ENCODE peak calls at places on chromosome 16, in six cellular contexts. H is GM12878, V is HepG2, P is GM23338, O is HCT116, Q is K562. R is an unnamed sample.

GRCh38 chr16:70686376-70687171 is 721 bp upstream of the MTSS2 start:
- DNase-seq in H (no peak), V (no peak), P (no peak), O (no peak), Q (no peak), R (no peak)

GRCh38 chr16:29765167-29766032 is 12.7 kb upstream of the ZG16 start:
- DNase-seq in H (no peak), V (peak; percentile 92), P (no peak), O (peak; percentile 50), Q (no peak), R (no peak)

GRCh38 chr16:47320546-47321315 is 140.1 kb downstream of the ITFG1 start:
- DNase-seq in H (no peak), V (no peak), P (no peak), O (no peak), Q (no peak), R (no peak)

GRCh38 chr16:11078812-11079459 is 134.6 kb downstream of the CLEC16A start:
- DNase-seq in H (no peak), V (no peak), P (no peak), O (no peak), Q (no peak), R (no peak)

GRCh38 chr16:74461826-74462225 is 40.5 kb upstream of the CLEC18B start:
- DNase-seq in H (no peak), V (no peak), P (no peak), O (no peak), Q (no peak), R (no peak)

GRCh38 chr16:26027060-26027459 is 335.3 kb downstream of the HS3ST4 start:
- DNase-seq in H (no peak), V (no peak), P (no peak), O (no peak), Q (no peak), R (peak; percentile 37)

GRCh38 chr16:83233153-83233552 is 574.6 kb upstream of the HSBP1 start:
- DNase-seq in H (no peak), V (no peak), P (no peak), O (no peak), Q (no peak), R (no peak)

GRCh38 chr16:54957403-54957802 is 26.7 kb downstream of the IRX5 start:
- DNase-seq in H (no peak), V (peak; percentile 20), P (peak; percentile 67), O (peak; percentile 39), Q (peak; percentile 76), R (no peak)

GRCh38 chr16:22240023-22240697 is 34.1 kb downstream of the EEF2K start:
- DNase-seq in H (no peak), V (no peak), P (no peak), O (no peak), Q (no peak), R (no peak)

GRCh38 chr16:22232277-22233049 is 26.4 kb downstream of the EEF2K start:
- DNase-seq in H (no peak), V (peak; percentile 93), P (no peak), O (peak; percentile 92), Q (no peak), R (no peak)

GRCh38 chr16:22233050-22233405 is 26.9 kb downstream of the EEF2K start:
- DNase-seq in H (no peak), V (no peak), P (no peak), O (no peak), Q (no peak), R (no peak)

GRCh38 chr16:22239131-22239805 is 33.2 kb downstream of the EEF2K start:
- DNase-seq in H (no peak), V (no peak), P (no peak), O (no peak), Q (no peak), R (no peak)

DNA sequence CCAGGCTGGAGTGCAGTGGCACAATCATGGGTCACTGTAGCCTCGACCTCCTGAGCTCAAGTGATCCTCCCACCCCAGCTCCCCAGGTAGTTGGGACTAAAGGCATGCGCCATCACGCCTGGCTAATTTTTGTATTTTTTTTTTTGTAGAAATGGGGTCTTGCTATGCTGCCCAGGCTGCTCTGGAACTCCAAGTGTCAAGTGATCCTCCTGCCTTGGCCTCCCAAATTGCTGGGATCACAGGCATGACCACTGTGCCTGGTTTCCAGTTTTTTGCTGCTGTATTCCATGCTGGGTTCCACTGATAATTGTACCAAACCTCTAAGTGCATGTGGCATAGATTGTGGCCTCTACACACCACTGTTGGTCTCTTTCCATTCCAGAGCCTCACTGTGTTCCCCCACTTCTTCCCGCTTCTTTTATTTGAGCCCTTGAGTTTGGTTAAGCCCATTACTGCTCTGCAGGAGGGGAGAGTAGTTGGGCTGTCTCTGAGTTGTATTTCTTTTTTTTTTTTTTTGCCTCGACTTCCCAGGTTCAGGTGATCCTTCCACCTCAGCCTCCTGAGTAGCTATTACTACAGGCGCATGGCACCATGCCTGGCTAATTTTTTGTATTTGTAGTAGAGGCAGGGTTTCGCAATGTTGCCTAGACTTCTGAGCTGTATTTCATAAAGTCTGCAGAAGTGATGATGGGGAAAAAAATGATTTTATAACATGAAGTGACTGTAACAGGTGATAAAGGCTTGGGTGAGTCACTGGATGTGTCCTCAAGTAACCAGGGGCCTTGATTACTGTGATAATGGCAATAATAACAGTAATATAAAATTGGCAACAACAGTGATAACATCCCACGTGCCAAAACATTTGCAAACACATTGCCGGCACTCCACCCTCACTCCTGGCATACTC is 30.0 kb downstream of the EEF2K start:
- DNase-seq in H (no peak), V (no peak), P (no peak), O (no peak), Q (no peak), R (no peak)
- H3K27ac ChIP-seq in H (no peak overlapping the region), V (no peak overlapping the region), P (no peak overlapping the region), O (no peak overlapping the region), Q (no peak overlapping the region), R (no peak overlapping the region)

GRCh38 chr16:3012246-3012645 is 477 bp upstream of the CLDN9 start:
- DNase-seq in H (no peak), V (no peak), P (peak; percentile 82), O (no peak), Q (no peak), R (no peak)
- TF ChIP-seq EZH2 in H (no peak), V (no peak), P (no peak), O (no peak), Q (no peak), R (no peak)

DNA sequence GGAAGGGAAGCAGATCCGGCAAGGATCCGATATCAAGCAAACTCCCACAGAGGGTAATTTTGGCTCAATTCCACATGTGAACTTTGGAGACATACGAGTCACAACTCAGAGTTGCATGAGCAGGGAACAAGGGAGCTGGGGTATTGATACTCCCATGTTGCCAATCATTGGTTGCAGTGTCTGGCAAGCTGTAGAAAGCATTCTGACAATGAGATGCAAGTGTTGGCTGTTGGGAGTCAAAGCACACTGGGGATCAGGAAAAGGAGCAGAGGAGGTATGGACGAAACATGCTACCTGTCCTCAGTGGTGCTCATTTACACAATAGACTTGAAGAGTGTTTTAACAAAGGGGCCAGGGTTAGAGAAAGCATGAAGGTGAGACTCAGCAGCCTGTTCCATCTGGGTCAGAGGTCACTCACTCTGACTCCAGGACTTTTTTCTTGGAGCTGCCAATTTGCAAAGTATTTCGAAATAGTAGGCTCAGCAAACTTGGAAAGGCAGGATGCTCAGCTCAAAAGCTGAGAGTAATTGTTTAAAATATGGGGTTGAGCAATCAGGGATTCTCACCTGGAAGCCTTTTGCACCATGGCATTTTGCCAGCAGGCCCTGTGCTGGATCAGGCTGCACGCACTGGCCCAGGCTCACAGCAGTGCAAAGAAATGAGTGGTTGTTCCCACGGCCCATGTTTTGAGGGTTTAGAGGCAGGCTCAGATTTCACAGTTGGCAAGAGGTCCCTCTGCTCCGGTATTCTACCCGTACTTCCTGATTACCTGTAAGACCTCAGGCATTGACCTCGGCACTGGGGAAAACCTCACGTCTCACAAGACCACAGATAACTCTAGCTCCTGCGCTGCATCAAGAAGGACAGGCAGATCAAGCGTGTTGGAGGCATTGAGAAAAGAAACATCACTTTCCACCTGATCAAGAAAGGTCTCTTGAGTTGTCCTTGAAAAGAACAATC is 17.6 kb upstream of the NKD1 start:
- DNase-seq in H (no peak), V (peak; percentile 97), P (no peak), O (no peak), Q (no peak), R (no peak)
- TF ChIP-seq POLR2AphosphoS5 in H (no peak), V (no peak), P (no peak), O (no peak), Q (no peak), R (no peak)

DNA sequence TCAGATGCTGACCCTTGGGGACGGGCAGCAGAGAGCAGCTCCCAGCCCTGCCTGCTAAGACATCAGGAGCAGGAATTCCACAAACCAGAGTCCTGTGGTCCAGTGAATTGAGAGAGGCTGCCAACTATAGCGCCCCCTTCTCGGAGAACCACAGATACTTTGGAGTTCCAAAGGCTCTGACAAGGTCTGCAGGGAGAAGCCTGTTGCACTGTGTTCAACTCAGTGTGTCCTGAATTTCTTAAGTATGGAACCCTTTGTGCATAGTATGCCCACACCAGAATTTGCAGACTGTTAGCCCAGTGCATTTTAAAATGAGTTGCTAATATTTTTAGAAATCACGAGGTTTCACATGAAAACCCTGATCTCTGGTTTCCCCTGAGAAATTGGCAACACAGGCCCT is 223.4 kb downstream of the KATNIP start:
- DNase-seq in H (no peak), V (no peak), P (no peak), O (no peak), Q (no peak), R (no peak)
- H3K27ac ChIP-seq in H (no peak overlapping the region), V (no peak overlapping the region), P (no peak overlapping the region), O (no peak overlapping the region), Q (no peak overlapping the region), R (no peak overlapping the region)

DNA sequence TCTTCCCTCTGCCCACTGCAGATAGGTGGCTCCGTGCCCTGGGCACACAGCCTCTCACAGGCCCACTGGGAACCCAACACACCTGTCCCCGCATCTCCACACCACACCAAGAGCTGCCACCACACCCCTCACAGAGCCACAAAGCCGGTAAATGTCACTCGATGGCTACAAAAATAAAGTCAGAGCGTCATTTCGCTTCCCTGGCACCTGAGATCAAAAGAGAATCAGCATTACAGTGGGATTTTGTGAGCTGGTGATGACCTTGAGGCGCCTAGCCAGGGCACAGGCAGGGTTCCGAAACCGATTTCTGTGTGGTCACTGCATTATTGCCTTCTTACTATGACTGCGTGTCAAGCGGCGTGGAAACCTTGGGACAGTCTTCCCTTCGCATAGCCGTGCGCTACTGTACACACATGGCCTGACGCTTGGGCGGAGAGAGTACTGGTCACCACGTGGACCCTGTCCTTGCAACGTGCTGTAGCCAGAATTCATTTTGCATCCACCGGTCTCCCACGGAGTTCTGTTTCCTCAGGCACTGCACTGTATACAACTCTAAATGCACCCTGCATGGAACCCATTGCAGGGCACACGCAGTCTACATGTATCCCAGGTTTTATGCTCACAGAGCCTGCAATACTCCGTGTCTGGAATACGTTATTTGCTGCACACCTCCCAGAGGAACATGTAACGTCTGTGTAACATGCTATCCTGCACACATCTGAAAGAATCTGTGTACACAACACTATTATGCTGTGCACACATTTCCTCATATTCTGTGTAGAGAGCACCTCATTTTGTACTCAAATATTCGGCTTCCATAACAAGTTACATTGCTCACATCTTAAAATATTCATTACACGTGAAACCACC is 5.8 kb upstream of the FOXF1 start:
- DNase-seq in H (no peak), V (no peak), P (no peak), O (no peak), Q (no peak), R (no peak)
- TF ChIP-seq EZH2 in H (no peak), V (no peak), P (peak; percentile 95), O (no peak), Q (no peak), R (peak; percentile 23)